ENCODE peak calls at places on chromosomes 12 and 14, in five cellular contexts. One of them, this sample, is unnamed. For H3K4me1 and H3K9me3, the result is how much of the 10 kb centered on the place peaks cover.

GRCh38 chr14:75811862-75812505 is 150.9 kb downstream of the TTLL5 start:
- DNase-seq in IMR-90: no peak
- DNase-seq in ovary: no peak
- DNase-seq in A549: no peak
- DNase-seq in naive thymus-derived CD4-positive, alpha-beta T cell: no peak
- DNase-seq in this sample: no peak

GRCh38 chr14:100582496-100583165 is 4.6 kb downstream of the BEGAIN start:
- DNase-seq in IMR-90: no peak
- DNase-seq in ovary: peak
- DNase-seq in A549: no peak
- DNase-seq in naive thymus-derived CD4-positive, alpha-beta T cell: no peak
- DNase-seq in this sample: no peak

GRCh38 chr14:76763362-76764041 is 2.2 kb downstream of the VASH1 start:
- DNase-seq in IMR-90: peak
- DNase-seq in ovary: no peak
- DNase-seq in A549: no peak
- DNase-seq in naive thymus-derived CD4-positive, alpha-beta T cell: no peak
- DNase-seq in this sample: no peak

GRCh38 chr12:69052613-69053408 is 119.8 kb upstream of the CPM start:
- DNase-seq in IMR-90: peak
- DNase-seq in ovary: no peak
- DNase-seq in A549: peak
- DNase-seq in naive thymus-derived CD4-positive, alpha-beta T cell: peak
- DNase-seq in this sample: peak

GRCh38 chr14:102581193-102581592 is 11.3 kb upstream of the RCOR1 start:
- DNase-seq in IMR-90: no peak
- DNase-seq in ovary: no peak
- DNase-seq in A549: no peak
- DNase-seq in naive thymus-derived CD4-positive, alpha-beta T cell: no peak
- DNase-seq in this sample: no peak

GRCh38 chr14:50091240-50091914 is 25.0 kb downstream of the VCPKMT start:
- DNase-seq in IMR-90: no peak
- DNase-seq in ovary: no peak
- DNase-seq in A549: no peak
- DNase-seq in naive thymus-derived CD4-positive, alpha-beta T cell: no peak
- DNase-seq in this sample: no peak

GRCh38 chr12:11746940-11747716 is 97.7 kb downstream of the ETV6 start:
- DNase-seq in IMR-90: no peak
- DNase-seq in ovary: no peak
- DNase-seq in A549: no peak
- DNase-seq in naive thymus-derived CD4-positive, alpha-beta T cell: no peak
- DNase-seq in this sample: no peak

GRCh38 chr14:29603721-29604120 is 323.9 kb downstream of the PRKD1 start:
- DNase-seq in IMR-90: no peak
- DNase-seq in ovary: no peak
- DNase-seq in A549: no peak
- DNase-seq in naive thymus-derived CD4-positive, alpha-beta T cell: no peak
- DNase-seq in this sample: no peak

GRCh38 chr12:48998497-48999353 is 450 bp downstream of the DDN start:
- DNase-seq in IMR-90: peak
- DNase-seq in ovary: no peak
- DNase-seq in A549: peak
- DNase-seq in naive thymus-derived CD4-positive, alpha-beta T cell: peak
- DNase-seq in this sample: peak

GRCh38 chr14:61705017-61705416 is 9.7 kb downstream of the HIF1A start:
- DNase-seq in IMR-90: peak
- DNase-seq in ovary: no peak
- DNase-seq in A549: no peak
- DNase-seq in naive thymus-derived CD4-positive, alpha-beta T cell: no peak
- DNase-seq in this sample: no peak

GRCh38 chr14:61703342-61704129 is 8.2 kb downstream of the HIF1A start:
- DNase-seq in IMR-90: no peak
- DNase-seq in ovary: no peak
- DNase-seq in A549: no peak
- DNase-seq in naive thymus-derived CD4-positive, alpha-beta T cell: no peak
- DNase-seq in this sample: no peak

GRCh38 chr14:61701946-61702345 is 6.6 kb downstream of the HIF1A start:
- DNase-seq in IMR-90: no peak
- DNase-seq in ovary: no peak
- DNase-seq in A549: no peak
- DNase-seq in naive thymus-derived CD4-positive, alpha-beta T cell: no peak
- DNase-seq in this sample: no peak

GRCh38 chr14:61704554-61704953 is 9.2 kb downstream of the HIF1A start:
- DNase-seq in IMR-90: no peak
- DNase-seq in ovary: no peak
- DNase-seq in A549: no peak
- DNase-seq in naive thymus-derived CD4-positive, alpha-beta T cell: no peak
- DNase-seq in this sample: no peak

GRCh38 chr14:61706096-61706690 is 10.9 kb downstream of the HIF1A start:
- DNase-seq in IMR-90: no peak
- DNase-seq in ovary: no peak
- DNase-seq in A549: no peak
- DNase-seq in naive thymus-derived CD4-positive, alpha-beta T cell: no peak
- DNase-seq in this sample: no peak
- H3K4me1 ChIP-seq in IMR-90: under half
- H3K4me1 ChIP-seq in ovary: under half
- H3K4me1 ChIP-seq in A549: half or more
- H3K4me1 ChIP-seq in naive thymus-derived CD4-positive, alpha-beta T cell: under half
- H3K4me1 ChIP-seq in this sample: under half

GRCh38 chr12:31516702-31517101 is 74.2 kb downstream of the DENND5B start:
- DNase-seq in IMR-90: no peak
- DNase-seq in ovary: no peak
- DNase-seq in A549: no peak
- DNase-seq in naive thymus-derived CD4-positive, alpha-beta T cell: no peak
- DNase-seq in this sample: no peak

GRCh38 chr12:31517994-31518393 is 72.9 kb downstream of the DENND5B start:
- DNase-seq in IMR-90: peak
- DNase-seq in ovary: no peak
- DNase-seq in A549: no peak
- DNase-seq in naive thymus-derived CD4-positive, alpha-beta T cell: no peak
- DNase-seq in this sample: no peak

GRCh38 chr12:31518680-31519227 is 72.2 kb downstream of the DENND5B start:
- DNase-seq in IMR-90: peak
- DNase-seq in ovary: peak
- DNase-seq in A549: peak
- DNase-seq in naive thymus-derived CD4-positive, alpha-beta T cell: no peak
- DNase-seq in this sample: peak

GRCh38 chr12:31521972-31522371 is 69.0 kb downstream of the DENND5B start:
- DNase-seq in IMR-90: peak
- DNase-seq in ovary: no peak
- DNase-seq in A549: peak
- DNase-seq in naive thymus-derived CD4-positive, alpha-beta T cell: no peak
- DNase-seq in this sample: no peak

DNA sequence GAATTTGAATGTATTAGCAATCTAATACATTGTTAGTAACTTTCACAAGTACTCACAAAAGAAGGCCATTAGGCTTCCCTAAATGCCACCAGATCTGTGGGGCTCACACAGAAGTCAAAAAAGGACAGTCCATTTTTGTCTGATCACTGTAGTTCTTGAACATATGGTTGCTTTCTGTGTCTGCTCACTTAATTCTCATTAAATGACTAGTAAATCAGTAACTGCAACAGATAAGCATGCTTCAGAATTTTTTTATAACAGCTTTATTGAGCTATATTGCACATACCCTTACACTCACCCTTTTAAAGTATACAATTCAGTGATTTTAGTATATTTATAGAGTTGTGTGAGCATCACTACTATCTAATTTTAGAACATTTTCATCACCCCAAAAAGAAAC is 71.4 kb downstream of the DENND5B start:
- DNase-seq in IMR-90: no peak
- DNase-seq in ovary: no peak
- DNase-seq in A549: no peak
- DNase-seq in naive thymus-derived CD4-positive, alpha-beta T cell: no peak
- DNase-seq in this sample: peak
- H3K4me3 ChIP-seq in IMR-90: no peak
- H3K4me3 ChIP-seq in ovary: no peak
- H3K4me3 ChIP-seq in A549: peak
- H3K4me3 ChIP-seq in naive thymus-derived CD4-positive, alpha-beta T cell: no peak
- H3K4me3 ChIP-seq in this sample: no peak

GRCh38 chr12:130011611-130012385 is 108.0 kb upstream of the TMEM132D start:
- DNase-seq in IMR-90: no peak
- DNase-seq in ovary: no peak
- DNase-seq in A549: no peak
- DNase-seq in naive thymus-derived CD4-positive, alpha-beta T cell: no peak
- DNase-seq in this sample: no peak

GRCh38 chr12:130016194-130016593 is 112.4 kb upstream of the TMEM132D start:
- DNase-seq in IMR-90: no peak
- DNase-seq in ovary: no peak
- DNase-seq in A549: no peak
- DNase-seq in naive thymus-derived CD4-positive, alpha-beta T cell: no peak
- DNase-seq in this sample: no peak

GRCh38 chr12:130016986-130017385 is 113.2 kb upstream of the TMEM132D start:
- DNase-seq in IMR-90: no peak
- DNase-seq in ovary: no peak
- DNase-seq in A549: no peak
- DNase-seq in naive thymus-derived CD4-positive, alpha-beta T cell: no peak
- DNase-seq in this sample: no peak

GRCh38 chr12:130014485-130014807 is 110.6 kb upstream of the TMEM132D start:
- DNase-seq in IMR-90: no peak
- DNase-seq in ovary: no peak
- DNase-seq in A549: peak
- DNase-seq in naive thymus-derived CD4-positive, alpha-beta T cell: no peak
- DNase-seq in this sample: no peak

GRCh38 chr12:130013771-130014484 is 110.1 kb upstream of the TMEM132D start:
- DNase-seq in IMR-90: no peak
- DNase-seq in ovary: no peak
- DNase-seq in A549: peak
- DNase-seq in naive thymus-derived CD4-positive, alpha-beta T cell: peak
- DNase-seq in this sample: peak
- H3K9me3 ChIP-seq in IMR-90: under half
- H3K9me3 ChIP-seq in ovary: under half
- H3K9me3 ChIP-seq in A549: under half
- H3K9me3 ChIP-seq in naive thymus-derived CD4-positive, alpha-beta T cell: under half
- H3K9me3 ChIP-seq in this sample: under half

GRCh38 chr12:111775205-111776193 is 8.8 kb downstream of the ALDH2 start:
- DNase-seq in IMR-90: peak
- DNase-seq in ovary: peak
- DNase-seq in A549: peak
- DNase-seq in naive thymus-derived CD4-positive, alpha-beta T cell: no peak
- DNase-seq in this sample: peak
- H3K4me1 ChIP-seq in IMR-90: under half
- H3K4me1 ChIP-seq in ovary: under half
- H3K4me1 ChIP-seq in A549: half or more
- H3K4me1 ChIP-seq in naive thymus-derived CD4-positive, alpha-beta T cell: under half
- H3K4me1 ChIP-seq in this sample: under half